ENCODE peak calls at places on chromosome 13, in nine cellular contexts. Z is natural killer cell, Y is lower leg skin, R is Peyer's patch, E is A549, T is bronchial epithelial cell, G is ascending aorta, L is thoracic aorta, S is nephron progenitor cell. X is an unnamed sample.

GRCh38 chr13:88339271-88339741 is 668.1 kb downstream of the SLITRK5 start:
- DNase-seq in Z (no peak), Y (no peak), R (no peak), E (no peak), T (no peak), G (no peak), L (no peak), S (peak; percentile 12), X (no peak)

GRCh38 chr13:48500652-48501197 is 32.2 kb downstream of the RCBTB2 start:
- DNase-seq in Z (no peak), Y (no peak), R (no peak), E (no peak), T (peak; percentile 96), G (no peak), L (no peak), S (no peak), X (no peak)

GRCh38 chr13:40665061-40665753 is 1.2 kb downstream of the FOXO1 start:
- DNase-seq in Z (peak; percentile 46), Y (no peak), R (peak; percentile 72), E (peak; percentile 8), T (no peak), G (peak; percentile 67), L (no peak), S (peak; percentile 58), X (no peak)

GRCh38 chr13:112885782-112886268 is 83.2 kb upstream of the MCF2L start:
- DNase-seq in Z (no peak), Y (peak; percentile 68), R (peak; percentile 90), E (peak; percentile 20), T (peak; percentile 74), G (peak; percentile 73), L (no peak), S (peak; percentile 90), X (peak; percentile 44)

GRCh38 chr13:51364404-51365008 is 25.0 kb downstream of the SERPINE3 start:
- DNase-seq in Z (no peak), Y (no peak), R (no peak), E (no peak), T (peak; percentile 33), G (no peak), L (no peak), S (no peak), X (no peak)

GRCh38 chr13:100566543-100566942 is 22.0 kb downstream of the GGACT start:
- DNase-seq in Z (no peak), Y (no peak), R (no peak), E (no peak), T (peak; percentile 59), G (no peak), L (no peak), S (no peak), X (no peak)

GRCh38 chr13:75365724-75366173 is 116.2 kb downstream of the TBC1D4 start:
- DNase-seq in Z (no peak), Y (no peak), R (no peak), E (peak; percentile 1), T (peak; percentile 84), G (no peak), L (no peak), S (no peak), X (no peak)

GRCh38 chr13:34155931-34156607 is 338.1 kb downstream of the RFC3 start:
- DNase-seq in Z (no peak), Y (no peak), R (no peak), E (no peak), T (peak; percentile 78), G (no peak), L (no peak), S (no peak), X (no peak)

GRCh38 chr13:81714513-81714912 is 1373.6 kb upstream of the SPRY2 start:
- DNase-seq in Z (no peak), Y (no peak), R (no peak), E (no peak), T (no peak), G (no peak), L (no peak), S (no peak), X (no peak)

GRCh38 chr13:112716841-112717520 is 27.1 kb downstream of the ATP11A start:
- DNase-seq in Z (no peak), Y (no peak), R (peak; percentile 18), E (no peak), T (no peak), G (no peak), L (no peak), S (no peak), X (no peak)

GRCh38 chr13:40440990-40441820 is 225.2 kb downstream of the FOXO1 start:
- DNase-seq in Z (no peak), Y (peak; percentile 63), R (peak; percentile 68), E (no peak), T (peak; percentile 50), G (peak; percentile 87), L (peak; percentile 38), S (no peak), X (no peak)

GRCh38 chr13:23867027-23867491 is 22.1 kb downstream of the MIPEP start:
- DNase-seq in Z (no peak), Y (no peak), R (no peak), E (no peak), T (peak; percentile 63), G (no peak), L (no peak), S (no peak), X (no peak)

GRCh38 chr13:23866420-23867026 is 22.7 kb downstream of the MIPEP start:
- DNase-seq in Z (no peak), Y (no peak), R (no peak), E (no peak), T (no peak), G (no peak), L (no peak), S (no peak), X (no peak)

GRCh38 chr13:23871616-23872220 is 17.5 kb downstream of the MIPEP start:
- DNase-seq in Z (no peak), Y (no peak), R (no peak), E (no peak), T (peak; percentile 47), G (no peak), L (no peak), S (no peak), X (no peak)

GRCh38 chr13:23868521-23868920 is 20.7 kb downstream of the MIPEP start:
- DNase-seq in Z (no peak), Y (no peak), R (no peak), E (no peak), T (peak; percentile 98), G (no peak), L (no peak), S (no peak), X (no peak)

GRCh38 chr13:23870356-23871146 is 18.6 kb downstream of the MIPEP start:
- DNase-seq in Z (no peak), Y (no peak), R (no peak), E (no peak), T (no peak), G (no peak), L (no peak), S (no peak), X (no peak)
- TF ChIP-seq CTCF in Z (no peak), Y (no peak), R (no peak), E (no peak), T (no peak), G (no peak), L (no peak), S (no peak), X (no peak)

GRCh38 chr13:28723806-28724205 is 5.0 kb upstream of the SLC46A3 start:
- DNase-seq in Z (no peak), Y (no peak), R (no peak), E (no peak), T (no peak), G (no peak), L (no peak), S (no peak), X (no peak)
- TF ChIP-seq CTCF in Z (no peak), Y (no peak), R (no peak), E (no peak), T (no peak), G (no peak), L (no peak), S (no peak), X (no peak)

GRCh38 chr13:109790951-109791605 is 4.7 kb upstream of the IRS2 start:
- DNase-seq in Z (no peak), Y (no peak), R (no peak), E (no peak), T (peak; percentile 48), G (no peak), L (no peak), S (no peak), X (no peak)
- TF ChIP-seq CTCF in Z (peak; percentile 27), Y (no peak), R (no peak), E (peak; percentile 68), T (peak; percentile 36), G (no peak), L (no peak), S (peak; percentile 44), X (no peak)

DNA sequence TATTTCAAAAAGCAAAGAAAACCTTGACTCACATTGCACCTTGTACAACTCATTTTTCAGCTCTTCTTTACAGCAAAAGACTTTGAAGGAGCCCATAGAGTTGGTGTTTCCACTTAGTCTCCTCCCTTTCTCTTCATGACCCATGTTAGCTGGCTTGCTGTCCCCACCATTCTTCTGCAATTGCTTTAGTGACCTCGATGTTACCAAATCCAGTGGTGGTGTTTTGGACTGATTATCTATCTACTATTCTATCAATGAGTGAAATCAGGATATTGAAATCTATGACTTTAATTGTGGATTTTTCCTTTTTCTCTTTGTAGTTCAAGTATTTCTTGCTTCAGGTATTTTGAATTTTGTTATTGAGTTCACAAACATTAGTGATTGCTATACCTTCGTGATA is 197.3 kb downstream of the GPC5 start:
- DNase-seq in Z (no peak), Y (no peak), R (no peak), E (no peak), T (no peak), G (no peak), L (no peak), S (no peak), X (no peak)
- TF ChIP-seq CTCF in Z (no peak), Y (no peak), R (no peak), E (no peak), T (no peak), G (no peak), L (no peak), S (no peak), X (no peak)

DNA sequence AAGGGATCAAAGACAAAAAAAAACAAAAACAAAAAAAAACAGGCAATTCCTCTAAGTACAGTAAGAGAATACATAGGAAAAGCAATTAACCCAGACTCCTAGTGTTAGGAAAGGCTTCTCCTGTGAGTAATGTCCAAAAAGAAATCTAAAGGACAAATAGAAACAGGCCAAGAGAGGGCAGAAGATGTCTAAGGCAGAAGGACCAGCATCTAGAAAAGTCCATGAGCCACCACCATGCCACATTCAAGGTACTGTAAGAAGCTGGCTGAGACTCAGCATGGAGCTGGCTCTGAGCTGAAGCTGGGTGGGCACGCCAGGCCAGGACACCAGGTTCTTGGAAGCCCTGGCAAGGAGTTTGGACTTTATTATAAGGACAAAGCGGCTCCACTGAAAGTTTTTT is 118.1 kb upstream of the FRY start:
- DNase-seq in Z (no peak), Y (no peak), R (no peak), E (no peak), T (no peak), G (no peak), L (no peak), S (no peak), X (no peak)
- TF ChIP-seq CTCF in Z (no peak), Y (no peak), R (no peak), E (no peak), T (no peak), G (no peak), L (no peak), S (no peak), X (no peak)

GRCh38 chr13:98794498-98794897 is 42.0 kb upstream of the SLC15A1 start:
- DNase-seq in Z (no peak), Y (no peak), R (no peak), E (no peak), T (no peak), G (no peak), L (no peak), S (no peak), X (no peak)
- TF ChIP-seq CTCF in Z (no peak), Y (no peak), R (no peak), E (no peak), T (no peak), G (no peak), L (no peak), S (no peak), X (no peak)